ENCODE peak calls at places on chromosomes 7 and 10, in seven cellular contexts. I is A172, A is epithelial cell of esophagus, V is foreskin fibroblast, Q is H54, W is NCI-H2081, Y is activated T-cell treated with anti-CD3 and anti-CD28 coated beads for 1 hour. E is an unnamed sample.

GRCh38 chr10:81949283-81949682 is 74.3 kb downstream of the NRG3 start:
- DNase-seq in I (no peak), A (no peak), V (no peak), Q (no peak), W (no peak), Y (no peak), E (no peak)

GRCh38 chr7:148153611-148154010 is 437.0 kb upstream of the C7orf33 start:
- DNase-seq in I (no peak), A (no peak), V (no peak), Q (no peak), W (peak), Y (no peak), E (no peak)

GRCh38 chr10:61902448-61903183 is 1.1 kb downstream of the ARID5B start:
- DNase-seq in I (peak), A (peak), V (peak), Q (no peak), W (peak), Y (peak), E (peak)

GRCh38 chr7:74027683-74028320 is at the start of gene ELN:
- DNase-seq in I (no peak), A (no peak), V (no peak), Q (no peak), W (no peak), Y (no peak), E (peak)

GRCh38 chr10:30510184-30510931 is 76.4 kb downstream of the MAP3K8 start:
- DNase-seq in I (peak), A (peak), V (no peak), Q (peak), W (no peak), Y (no peak), E (peak)

GRCh38 chr10:118732253-118733194 is 22.2 kb downstream of the CACUL1 start:
- DNase-seq in I (no peak), A (no peak), V (no peak), Q (no peak), W (no peak), Y (no peak), E (no peak)

GRCh38 chr7:91165846-91166230 is 98.4 kb upstream of the FZD1 start:
- DNase-seq in I (no peak), A (no peak), V (no peak), Q (no peak), W (no peak), Y (no peak), E (peak)

GRCh38 chr10:43380610-43381222 is 9.3 kb downstream of the FXYD4 start:
- DNase-seq in I (no peak), A (no peak), V (no peak), Q (no peak), W (no peak), Y (no peak), E (no peak)

GRCh38 chr7:23662124-23662982 is 17.6 kb upstream of the FAM221A start:
- DNase-seq in I (peak), A (no peak), V (no peak), Q (no peak), W (no peak), Y (no peak), E (no peak)

GRCh38 chr7:43220250-43220649 is 107.8 kb downstream of the HECW1 start:
- DNase-seq in I (peak), A (peak), V (peak), Q (peak), W (no peak), Y (no peak), E (peak)

GRCh38 chr10:115937756-115938032 is 335.3 kb downstream of the GFRA1 start:
- DNase-seq in I (peak), A (no peak), V (no peak), Q (no peak), W (peak), Y (no peak), E (no peak)

GRCh38 chr10:74078037-74078436 is 72.6 kb downstream of the AP3M1 start:
- DNase-seq in I (peak), A (no peak), V (no peak), Q (no peak), W (no peak), Y (no peak), E (peak)

GRCh38 chr10:14564268-14564744 is 210.4 kb downstream of the FAM107B start:
- DNase-seq in I (no peak), A (peak), V (no peak), Q (no peak), W (no peak), Y (no peak), E (no peak)

GRCh38 chr7:30595461-30596042 is 874 bp downstream of the GARS1 start:
- DNase-seq in I (peak), A (no peak), V (no peak), Q (no peak), W (no peak), Y (no peak), E (no peak)

GRCh38 chr10:121862624-121863023 is 65.2 kb downstream of the ATE1 start:
- DNase-seq in I (no peak), A (no peak), V (no peak), Q (no peak), W (no peak), Y (no peak), E (no peak)

GRCh38 chr10:71033396-71033980 is 145.1 kb upstream of the PCBD1 start:
- DNase-seq in I (no peak), A (no peak), V (no peak), Q (no peak), W (no peak), Y (no peak), E (no peak)

GRCh38 chr10:15427836-15428414 is 56.8 kb upstream of the FAM171A1 start:
- DNase-seq in I (peak), A (peak), V (peak), Q (no peak), W (no peak), Y (no peak), E (peak)

GRCh38 chr10:128631801-128632241 is 505.6 kb upstream of the MKI67 start:
- DNase-seq in I (no peak), A (no peak), V (no peak), Q (no peak), W (no peak), Y (no peak), E (no peak)

GRCh38 chr10:44234471-44234850 is 150.4 kb downstream of the CXCL12 start:
- DNase-seq in I (no peak), A (no peak), V (no peak), Q (no peak), W (no peak), Y (no peak), E (no peak)

GRCh38 chr10:8306685-8307364 is 252.3 kb downstream of the GATA3 start:
- DNase-seq in I (peak), A (peak), V (no peak), Q (no peak), W (no peak), Y (no peak), E (no peak)

GRCh38 chr10:84762754-84763394 is 434.5 kb downstream of the CCSER2 start:
- DNase-seq in I (no peak), A (no peak), V (no peak), Q (peak), W (no peak), Y (no peak), E (no peak)

GRCh38 chr10:14431868-14432267 is 101.1 kb upstream of the FRMD4A start:
- DNase-seq in I (no peak), A (no peak), V (no peak), Q (no peak), W (no peak), Y (no peak), E (no peak)

GRCh38 chr10:24912214-24912613 is 40.2 kb downstream of the PRTFDC1 start:
- DNase-seq in I (peak), A (peak), V (no peak), Q (no peak), W (no peak), Y (no peak), E (peak)

GRCh38 chr7:32658034-32658944 is 163.0 kb downstream of the AVL9 start:
- DNase-seq in I (peak), A (peak), V (no peak), Q (peak), W (no peak), Y (no peak), E (peak)

GRCh38 chr7:21318190-21318915 is 109.5 kb upstream of the SP4 start:
- DNase-seq in I (peak), A (peak), V (no peak), Q (no peak), W (no peak), Y (no peak), E (peak)

GRCh38 chr7:43701502-43701859 is 27.8 kb downstream of the COA1 start:
- DNase-seq in I (no peak), A (no peak), V (peak), Q (no peak), W (no peak), Y (no peak), E (peak)

GRCh38 chr7:88243345-88243909 is 23.6 kb upstream of the SRI start:
- DNase-seq in I (peak), A (peak), V (peak), Q (no peak), W (peak), Y (no peak), E (peak)

GRCh38 chr7:22932896-22933295 is 81.0 kb downstream of the HYCC1 start:
- DNase-seq in I (no peak), A (peak), V (no peak), Q (no peak), W (no peak), Y (no peak), E (peak)

GRCh38 chr10:42866115-42866995 is 83.8 kb downstream of the BMS1 start:
- DNase-seq in I (peak), A (peak), V (peak), Q (peak), W (no peak), Y (peak), E (peak)

GRCh38 chr10:46555366-46555712 is 1.1 kb downstream of the GPRIN2 start:
- DNase-seq in I (no peak), A (no peak), V (no peak), Q (no peak), W (no peak), Y (no peak), E (no peak)

GRCh38 chr10:128476845-128477244 is 350.6 kb upstream of the MKI67 start:
- DNase-seq in I (no peak), A (no peak), V (no peak), Q (no peak), W (no peak), Y (no peak), E (no peak)

GRCh38 chr10:89342219-89342966 is 14.6 kb downstream of the IFIT3 start:
- DNase-seq in I (peak), A (peak), V (peak), Q (no peak), W (no peak), Y (no peak), E (peak)

GRCh38 chr10:115857856-115858255 is 415.1 kb downstream of the GFRA1 start:
- DNase-seq in I (no peak), A (peak), V (peak), Q (no peak), W (no peak), Y (no peak), E (peak)

GRCh38 chr10:62511656-62512055 is 137.5 kb downstream of the ZNF365 start:
- DNase-seq in I (no peak), A (no peak), V (no peak), Q (no peak), W (no peak), Y (no peak), E (no peak)

GRCh38 chr7:101099969-101100781 is 14.9 kb downstream of the TRIM56 start:
- DNase-seq in I (peak), A (peak), V (peak), Q (peak), W (no peak), Y (no peak), E (peak)

GRCh38 chr7:28093617-28094232 is 86.9 kb downstream of the JAZF1 start:
- DNase-seq in I (peak), A (peak), V (peak), Q (peak), W (peak), Y (peak), E (peak)